ENCODE peak calls at places on chromosomes 4 and X, in four cellular contexts. J is caudate nucleus, I is WERI-Rb-1, E is DND-41. Q is an unnamed sample.

GRCh38 chr4:22427676-22428075 is 88.2 kb downstream of the ADGRA3 start:
- DNase-seq in J (no peak), I (no peak), E (no peak), Q (no peak)

GRCh38 chrX:103153661-103154060 is 60.7 kb upstream of the NXF3 start:
- DNase-seq in J (no peak), I (no peak), E (no peak), Q (no peak)

GRCh38 chr4:120616041-120616440 is 306.5 kb downstream of the PRDM5 start:
- DNase-seq in J (no peak), I (no peak), E (no peak), Q (no peak)

GRCh38 chrX:43631841-43632240 is 24.3 kb upstream of the MAOA start:
- DNase-seq in J (no peak), I (no peak), E (no peak), Q (no peak)

GRCh38 chrX:46381630-46382029 is 163.6 kb downstream of the ZNF674 start:
- DNase-seq in J (no peak), I (peak), E (peak), Q (peak)

GRCh38 chr4:122508083-122508482 is 51.6 kb upstream of the IL2 start:
- DNase-seq in J (no peak), I (no peak), E (no peak), Q (no peak)

GRCh38 chr4:41256131-41256739 is 493 bp upstream of the UCHL1 start:
- DNase-seq in J (no peak), I (no peak), E (no peak), Q (no peak)

GRCh38 chr4:126794363-126794762 is 838.4 kb upstream of the INTU start:
- DNase-seq in J (no peak), I (no peak), E (no peak), Q (no peak)

GRCh38 chr4:106369456-106370060 is 980 bp upstream of the GIMD1 start:
- DNase-seq in J (no peak), I (peak), E (peak), Q (peak)

GRCh38 chr4:62644372-62644771 is 1444.2 kb downstream of the ADGRL3 start:
- DNase-seq in J (no peak), I (peak), E (no peak), Q (peak)

GRCh38 chrX:103608305-103608963 is 671 bp downstream of the TCEAL3 start:
- DNase-seq in J (peak), I (no peak), E (no peak), Q (no peak)

GRCh38 chrX:40474205-40474626 is 106.6 kb upstream of the ATP6AP2 start:
- DNase-seq in J (no peak), I (peak), E (no peak), Q (peak)

GRCh38 chrX:1451676-1452496 is 823 bp downstream of the ASMTL start:
- DNase-seq in J (no peak), I (peak), E (peak), Q (no peak)

GRCh38 chr4:7867701-7868429 is 71.8 kb downstream of the AFAP1 start:
- DNase-seq in J (no peak), I (no peak), E (no peak), Q (no peak)
- H3K27ac ChIP-seq in J (no peak), I (peak), E (no peak), Q (no peak)

GRCh38 chrX:79266702-79267101 is 100.4 kb downstream of the ITM2A start:
- DNase-seq in J (no peak), I (no peak), E (no peak), Q (no peak)

GRCh38 chrX:79268788-79269187 is 98.3 kb downstream of the ITM2A start:
- DNase-seq in J (no peak), I (no peak), E (no peak), Q (no peak)

GRCh38 chrX:79259073-79259689 is 108.0 kb downstream of the ITM2A start:
- DNase-seq in J (no peak), I (no peak), E (peak), Q (no peak)

GRCh38 chrX:79263550-79263949 is 103.6 kb downstream of the ITM2A start:
- DNase-seq in J (no peak), I (no peak), E (no peak), Q (no peak)
- H3K27ac ChIP-seq in J (no peak), I (no peak), E (peak), Q (no peak)

DNA sequence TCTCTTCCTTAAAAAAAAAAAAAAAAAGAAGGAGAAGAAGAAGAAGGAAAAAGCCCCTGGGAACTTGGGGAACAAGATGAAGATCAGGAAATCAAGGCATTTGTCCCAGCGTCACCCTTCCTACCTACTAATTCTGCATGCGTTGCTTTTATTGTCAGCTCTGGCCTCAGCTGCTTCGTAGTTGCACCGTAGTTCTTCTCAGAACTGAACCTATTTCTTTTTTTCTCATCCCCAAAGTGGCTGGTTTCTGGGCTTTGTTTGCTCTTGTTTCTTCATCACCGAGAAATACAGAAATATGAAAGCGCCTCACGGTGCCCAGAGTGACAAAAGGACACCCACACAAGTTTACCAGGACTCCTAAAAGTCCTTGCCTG is 891 bp downstream of the PRKG2 start:
- DNase-seq in J (no peak), I (no peak), E (no peak), Q (no peak)
- H3K27ac ChIP-seq in J (no peak), I (no peak), E (no peak), Q (peak)

DNA sequence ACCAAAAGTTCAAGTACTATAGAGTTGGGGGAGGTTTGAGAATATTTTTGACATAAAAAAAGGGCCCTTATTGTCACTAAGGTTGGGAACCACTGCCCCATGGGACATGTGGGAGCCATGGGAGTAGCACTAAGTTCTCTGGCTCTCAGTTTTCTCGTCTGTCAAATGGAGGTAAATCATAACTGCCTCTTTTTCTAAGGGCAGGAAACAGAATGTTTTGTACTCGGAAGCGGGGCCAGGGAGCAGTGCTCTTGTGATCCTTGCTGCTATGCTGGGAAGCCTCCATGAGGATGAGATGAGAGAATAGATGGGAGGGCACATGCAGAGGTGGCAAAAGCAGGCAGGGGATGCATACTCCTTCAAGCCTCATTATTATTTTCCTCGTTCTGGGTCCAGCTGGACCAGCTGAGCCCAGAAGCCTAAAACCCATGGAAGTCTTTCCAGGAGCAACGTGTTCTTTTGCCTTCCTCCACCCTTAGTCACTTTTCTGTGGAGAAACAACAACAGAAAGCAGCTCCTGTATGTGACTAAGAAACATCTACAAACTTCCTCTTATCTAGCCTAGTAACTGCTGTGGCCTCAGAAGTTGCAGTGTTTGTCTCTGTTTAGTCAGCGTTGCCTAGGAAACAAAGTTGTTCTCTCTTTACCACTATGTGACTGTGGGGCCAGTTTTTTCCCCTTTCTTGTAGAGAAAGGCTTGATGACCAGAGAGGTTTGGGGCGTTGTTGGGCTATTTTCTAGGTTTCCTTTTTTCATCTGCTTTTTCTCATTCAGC is 64.8 kb downstream of the TSC22D3 start:
- DNase-seq in J (no peak), I (no peak), E (no peak), Q (peak)
- H3K27ac ChIP-seq in J (no peak), I (no peak), E (no peak), Q (peak)

GRCh38 chr4:175092114-175092513 is 174.0 kb downstream of the ADAM29 start:
- DNase-seq in J (no peak), I (no peak), E (no peak), Q (no peak)

GRCh38 chr4:175087156-175087555 is 169.0 kb downstream of the ADAM29 start:
- DNase-seq in J (no peak), I (no peak), E (no peak), Q (no peak)

GRCh38 chr4:175090116-175090515 is 172.0 kb downstream of the ADAM29 start:
- DNase-seq in J (no peak), I (no peak), E (no peak), Q (no peak)

GRCh38 chr4:175091649-175092048 is 173.5 kb downstream of the ADAM29 start:
- DNase-seq in J (no peak), I (no peak), E (no peak), Q (no peak)
- H3K27ac ChIP-seq in J (no peak), I (no peak), E (no peak), Q (no peak)

Q was measured in hepatocyte.